ENCODE peak calls at places on chromosomes 13 and 19, in eight cellular contexts. One of them, this sample, is unnamed.

GRCh38 chr19:17037184-17037583 is 10.6 kb upstream of the CPAMD8 start:
- DNase-seq in fibroblast of lung: no peak
- DNase-seq in NCI-H1930: no peak
- DNase-seq in nucleus accumbens: no peak
- DNase-seq in GM04504: no peak
- DNase-seq in upper lobe of right lung: no peak
- DNase-seq in activated CD8-positive, alpha-beta memory T cell treated with anti-CD3 and anti-CD28 coated beads for 1 hour: no peak
- DNase-seq in stimulated activated CD4-positive, alpha-beta T cell treated with anti-CD3 and anti-CD28 coated beads, Interleukin-15, amount 100 ng/mL, for 24 hours: no peak
- DNase-seq in this sample: no peak

GRCh38 chr13:97600438-97601080 is 166.6 kb downstream of the RAP2A start:
- DNase-seq in fibroblast of lung: peak; percentile 58
- DNase-seq in NCI-H1930: no peak
- DNase-seq in nucleus accumbens: no peak
- DNase-seq in GM04504: peak; percentile 23
- DNase-seq in upper lobe of right lung: no peak
- DNase-seq in activated CD8-positive, alpha-beta memory T cell treated with anti-CD3 and anti-CD28 coated beads for 1 hour: no peak
- DNase-seq in stimulated activated CD4-positive, alpha-beta T cell treated with anti-CD3 and anti-CD28 coated beads, Interleukin-15, amount 100 ng/mL, for 24 hours: no peak
- DNase-seq in this sample: no peak

GRCh38 chr19:30653646-30654386 is 281.6 kb downstream of the ZNF536 start:
- DNase-seq in fibroblast of lung: no peak
- DNase-seq in NCI-H1930: no peak
- DNase-seq in nucleus accumbens: no peak
- DNase-seq in GM04504: no peak
- DNase-seq in upper lobe of right lung: no peak
- DNase-seq in activated CD8-positive, alpha-beta memory T cell treated with anti-CD3 and anti-CD28 coated beads for 1 hour: no peak
- DNase-seq in stimulated activated CD4-positive, alpha-beta T cell treated with anti-CD3 and anti-CD28 coated beads, Interleukin-15, amount 100 ng/mL, for 24 hours: no peak
- DNase-seq in this sample: no peak

GRCh38 chr19:41376998-41377365 is 649 bp downstream of the TMEM91 start:
- DNase-seq in fibroblast of lung: no peak
- DNase-seq in NCI-H1930: no peak
- DNase-seq in nucleus accumbens: no peak
- DNase-seq in GM04504: no peak
- DNase-seq in upper lobe of right lung: peak; percentile 75
- DNase-seq in activated CD8-positive, alpha-beta memory T cell treated with anti-CD3 and anti-CD28 coated beads for 1 hour: no peak
- DNase-seq in stimulated activated CD4-positive, alpha-beta T cell treated with anti-CD3 and anti-CD28 coated beads, Interleukin-15, amount 100 ng/mL, for 24 hours: peak; percentile 35
- DNase-seq in this sample: no peak

GRCh38 chr19:35006342-35006998 is 6.3 kb downstream of the GRAMD1A start:
- DNase-seq in fibroblast of lung: peak; percentile 90
- DNase-seq in NCI-H1930: no peak
- DNase-seq in nucleus accumbens: no peak
- DNase-seq in GM04504: no peak
- DNase-seq in upper lobe of right lung: no peak
- DNase-seq in activated CD8-positive, alpha-beta memory T cell treated with anti-CD3 and anti-CD28 coated beads for 1 hour: no peak
- DNase-seq in stimulated activated CD4-positive, alpha-beta T cell treated with anti-CD3 and anti-CD28 coated beads, Interleukin-15, amount 100 ng/mL, for 24 hours: no peak
- DNase-seq in this sample: no peak

GRCh38 chr13:26991508-26992181 is 180.0 kb downstream of the USP12 start:
- DNase-seq in fibroblast of lung: no peak
- DNase-seq in NCI-H1930: no peak
- DNase-seq in nucleus accumbens: peak; percentile 65
- DNase-seq in GM04504: no peak
- DNase-seq in upper lobe of right lung: no peak
- DNase-seq in activated CD8-positive, alpha-beta memory T cell treated with anti-CD3 and anti-CD28 coated beads for 1 hour: no peak
- DNase-seq in stimulated activated CD4-positive, alpha-beta T cell treated with anti-CD3 and anti-CD28 coated beads, Interleukin-15, amount 100 ng/mL, for 24 hours: no peak
- DNase-seq in this sample: no peak

GRCh38 chr13:40187836-40188591 is 478.4 kb downstream of the FOXO1 start:
- DNase-seq in fibroblast of lung: peak; percentile 12
- DNase-seq in NCI-H1930: no peak
- DNase-seq in nucleus accumbens: no peak
- DNase-seq in GM04504: no peak
- DNase-seq in upper lobe of right lung: no peak
- DNase-seq in activated CD8-positive, alpha-beta memory T cell treated with anti-CD3 and anti-CD28 coated beads for 1 hour: no peak
- DNase-seq in stimulated activated CD4-positive, alpha-beta T cell treated with anti-CD3 and anti-CD28 coated beads, Interleukin-15, amount 100 ng/mL, for 24 hours: peak; percentile 65
- DNase-seq in this sample: no peak

GRCh38 chr19:2053601-2054389 is 2.8 kb upstream of the MKNK2 start:
- DNase-seq in fibroblast of lung: no peak
- DNase-seq in NCI-H1930: no peak
- DNase-seq in nucleus accumbens: no peak
- DNase-seq in GM04504: no peak
- DNase-seq in upper lobe of right lung: peak; percentile 84
- DNase-seq in activated CD8-positive, alpha-beta memory T cell treated with anti-CD3 and anti-CD28 coated beads for 1 hour: no peak
- DNase-seq in stimulated activated CD4-positive, alpha-beta T cell treated with anti-CD3 and anti-CD28 coated beads, Interleukin-15, amount 100 ng/mL, for 24 hours: no peak
- DNase-seq in this sample: peak; percentile 72

GRCh38 chr19:35211545-35212230 is 16.9 kb downstream of the FAM187B start:
- DNase-seq in fibroblast of lung: no peak
- DNase-seq in NCI-H1930: no peak
- DNase-seq in nucleus accumbens: no peak
- DNase-seq in GM04504: no peak
- DNase-seq in upper lobe of right lung: peak; percentile 78
- DNase-seq in activated CD8-positive, alpha-beta memory T cell treated with anti-CD3 and anti-CD28 coated beads for 1 hour: peak; percentile 71
- DNase-seq in stimulated activated CD4-positive, alpha-beta T cell treated with anti-CD3 and anti-CD28 coated beads, Interleukin-15, amount 100 ng/mL, for 24 hours: peak; percentile 55
- DNase-seq in this sample: peak; percentile 77

GRCh38 chr19:7869453-7869909 is 4.7 kb downstream of the PRR36 start:
- DNase-seq in fibroblast of lung: no peak
- DNase-seq in NCI-H1930: no peak
- DNase-seq in nucleus accumbens: peak; percentile 44
- DNase-seq in GM04504: no peak
- DNase-seq in upper lobe of right lung: peak; percentile 87
- DNase-seq in activated CD8-positive, alpha-beta memory T cell treated with anti-CD3 and anti-CD28 coated beads for 1 hour: no peak
- DNase-seq in stimulated activated CD4-positive, alpha-beta T cell treated with anti-CD3 and anti-CD28 coated beads, Interleukin-15, amount 100 ng/mL, for 24 hours: peak; percentile 78
- DNase-seq in this sample: no peak

GRCh38 chr19:28137772-28138171 is 1075.2 kb downstream of the UQCRFS1 start:
- DNase-seq in fibroblast of lung: no peak
- DNase-seq in NCI-H1930: no peak
- DNase-seq in nucleus accumbens: no peak
- DNase-seq in GM04504: no peak
- DNase-seq in upper lobe of right lung: no peak
- DNase-seq in activated CD8-positive, alpha-beta memory T cell treated with anti-CD3 and anti-CD28 coated beads for 1 hour: no peak
- DNase-seq in stimulated activated CD4-positive, alpha-beta T cell treated with anti-CD3 and anti-CD28 coated beads, Interleukin-15, amount 100 ng/mL, for 24 hours: no peak
- DNase-seq in this sample: no peak

GRCh38 chr13:113786262-113786841 is 27.3 kb downstream of the TMEM255B start:
- DNase-seq in fibroblast of lung: peak; percentile 53
- DNase-seq in NCI-H1930: no peak
- DNase-seq in nucleus accumbens: no peak
- DNase-seq in GM04504: no peak
- DNase-seq in upper lobe of right lung: peak; percentile 25
- DNase-seq in activated CD8-positive, alpha-beta memory T cell treated with anti-CD3 and anti-CD28 coated beads for 1 hour: no peak
- DNase-seq in stimulated activated CD4-positive, alpha-beta T cell treated with anti-CD3 and anti-CD28 coated beads, Interleukin-15, amount 100 ng/mL, for 24 hours: no peak
- DNase-seq in this sample: peak; percentile 13

GRCh38 chr19:30719991-30720329 is 347.8 kb downstream of the ZNF536 start:
- DNase-seq in fibroblast of lung: no peak
- DNase-seq in NCI-H1930: no peak
- DNase-seq in nucleus accumbens: no peak
- DNase-seq in GM04504: no peak
- DNase-seq in upper lobe of right lung: no peak
- DNase-seq in activated CD8-positive, alpha-beta memory T cell treated with anti-CD3 and anti-CD28 coated beads for 1 hour: no peak
- DNase-seq in stimulated activated CD4-positive, alpha-beta T cell treated with anti-CD3 and anti-CD28 coated beads, Interleukin-15, amount 100 ng/mL, for 24 hours: no peak
- DNase-seq in this sample: no peak

GRCh38 chr13:99442273-99442895 is 58.9 kb upstream of the TM9SF2 start:
- DNase-seq in fibroblast of lung: peak; percentile 27
- DNase-seq in NCI-H1930: peak; percentile 51
- DNase-seq in nucleus accumbens: no peak
- DNase-seq in GM04504: no peak
- DNase-seq in upper lobe of right lung: no peak
- DNase-seq in activated CD8-positive, alpha-beta memory T cell treated with anti-CD3 and anti-CD28 coated beads for 1 hour: no peak
- DNase-seq in stimulated activated CD4-positive, alpha-beta T cell treated with anti-CD3 and anti-CD28 coated beads, Interleukin-15, amount 100 ng/mL, for 24 hours: peak; percentile 50
- DNase-seq in this sample: no peak

GRCh38 chr19:10908380-10908960 is 20.0 kb downstream of the YIPF2 start:
- DNase-seq in fibroblast of lung: no peak
- DNase-seq in NCI-H1930: no peak
- DNase-seq in nucleus accumbens: no peak
- DNase-seq in GM04504: no peak
- DNase-seq in upper lobe of right lung: no peak
- DNase-seq in activated CD8-positive, alpha-beta memory T cell treated with anti-CD3 and anti-CD28 coated beads for 1 hour: no peak
- DNase-seq in stimulated activated CD4-positive, alpha-beta T cell treated with anti-CD3 and anti-CD28 coated beads, Interleukin-15, amount 100 ng/mL, for 24 hours: no peak
- DNase-seq in this sample: no peak

GRCh38 chr13:100827489-100828000 is 152.9 kb upstream of the TMTC4 start:
- DNase-seq in fibroblast of lung: no peak
- DNase-seq in NCI-H1930: no peak
- DNase-seq in nucleus accumbens: no peak
- DNase-seq in GM04504: no peak
- DNase-seq in upper lobe of right lung: no peak
- DNase-seq in activated CD8-positive, alpha-beta memory T cell treated with anti-CD3 and anti-CD28 coated beads for 1 hour: no peak
- DNase-seq in stimulated activated CD4-positive, alpha-beta T cell treated with anti-CD3 and anti-CD28 coated beads, Interleukin-15, amount 100 ng/mL, for 24 hours: no peak
- DNase-seq in this sample: no peak

This sample was measured in tibial artery.